ENCODE peak calls at places on chromosome 12, in eight cellular contexts. Y is astrocyte; X is ovary; G is activated B cell treated with CpG ODN at 0.5 μM for 24 hours; J is stimulated activated effector memory CD8-positive, alpha-beta T cell treated with anti-CD3 and anti-CD28 coated beads, Interleukin-12 subunit alpha, Interleukin-12 subunit beta, amount 100 ng/mL, for 72 hours; Z is fibroblast of lung; I is T-helper 2 cell; K is activated CD4-positive, CD25-positive, alpha-beta regulatory T cell treated with anti-CD3 and anti-CD28 coated beads, Interleukin-2, amount 50 U/mL, for 72 hours. U is an unnamed sample.

GRCh38 chr12:47282206-47282605 is 202.4 kb upstream of the AMIGO2 start:
- DNase-seq in X (no peak), I (no peak), G (no peak), Z (no peak), Y (peak), K (no peak), J (no peak), U (no peak)

GRCh38 chr12:42967850-42968249 is 378.3 kb upstream of the PRICKLE1 start:
- DNase-seq in Y (no peak), Z (no peak), I (no peak), K (no peak), X (no peak), J (no peak), G (no peak), U (no peak)

GRCh38 chr12:102730996-102731395 is 186.0 kb downstream of the PAH start:
- DNase-seq in G (no peak), X (no peak), I (no peak), J (no peak), K (no peak), Y (no peak), Z (no peak), U (no peak)

GRCh38 chr12:39300799-39301198 is 142.1 kb downstream of the KIF21A start:
- DNase-seq in X (no peak), Y (peak), K (no peak), Z (peak), G (no peak), J (no peak), I (no peak), U (no peak)

GRCh38 chr12:19792028-19792427 is 352.7 kb downstream of the AEBP2 start:
- DNase-seq in K (no peak), G (no peak), I (peak), Y (no peak), J (no peak), X (no peak), Z (no peak), U (no peak)

GRCh38 chr12:57491393-57492280 is 3.8 kb downstream of the MARS1 start:
- DNase-seq in I (no peak), G (no peak), Y (no peak), X (no peak), J (no peak), Z (no peak), K (no peak), U (no peak)

GRCh38 chr12:6229823-6230222 is 29.6 kb downstream of the CD9 start:
- DNase-seq in I (no peak), X (peak), J (no peak), G (no peak), Y (peak), Z (peak), K (no peak), U (peak)

GRCh38 chr12:26162905-26163304 is 32.5 kb upstream of the SSPN start:
- DNase-seq in G (no peak), Z (no peak), X (no peak), J (no peak), Y (no peak), K (no peak), I (no peak), U (no peak)

GRCh38 chr12:40693503-40693863 is 1.2 kb downstream of the CNTN1 start:
- DNase-seq in X (peak), I (no peak), G (no peak), J (no peak), Y (no peak), Z (no peak), K (no peak), U (no peak)

GRCh38 chr12:62426095-62426488 is 40.5 kb upstream of the MON2 start:
- DNase-seq in Z (peak), J (no peak), G (no peak), K (no peak), X (no peak), Y (peak), I (no peak), U (no peak)

GRCh38 chr12:52254965-52255751 is 19.3 kb upstream of the KRT86 start:
- DNase-seq in Z (no peak), Y (no peak), J (no peak), K (no peak), X (no peak), I (no peak), G (no peak), U (no peak)

GRCh38 chr12:14113031-14113430 is 131.6 kb upstream of the GRIN2B start:
- DNase-seq in Z (no peak), K (no peak), Y (no peak), G (no peak), X (no peak), I (no peak), J (no peak), U (no peak)

GRCh38 chr12:53252349-53252916 is 15.7 kb upstream of the ESPL1 start:
- DNase-seq in I (no peak), J (no peak), K (no peak), X (peak), Y (no peak), G (no peak), Z (no peak), U (no peak)

GRCh38 chr12:28278499-28278898 is 88.2 kb downstream of the CCDC91 start:
- DNase-seq in G (no peak), Z (no peak), X (no peak), I (no peak), Y (no peak), J (no peak), K (no peak), U (no peak)